ENCODE peak calls at places on chromosomes 7 and 10, in four cellular contexts. D is mesendoderm, V is IMR-90, W is H1. N is an unnamed sample.

GRCh38 chr10:74011762-74012161 is 13.8 kb downstream of the VCL start:
- DNase-seq in D (no peak), V (peak; percentile 89), W (no peak), N (no peak)

GRCh38 chr7:39299695-39300094 is 266.5 kb upstream of the YAE1 start:
- DNase-seq in D (peak; percentile 49), V (no peak), W (no peak), N (no peak)

GRCh38 chr10:60573342-60573741 is 183.7 kb upstream of the ANK3 start:
- DNase-seq in D (peak; percentile 8), V (no peak), W (no peak), N (no peak)

GRCh38 chr10:80407836-80408197 is 534 bp upstream of the PRXL2A start:
- DNase-seq in D (peak; percentile 47), V (no peak), W (no peak), N (peak; percentile 57)

GRCh38 chr7:8418627-8419245 is 14.7 kb upstream of the NXPH1 start:
- DNase-seq in D (peak; percentile 63), V (peak; percentile 40), W (no peak), N (peak; percentile 36)

GRCh38 chr10:30433286-30433778 is 652 bp upstream of the MAP3K8 start:
- DNase-seq in D (peak; percentile 91), V (peak; percentile 67), W (no peak), N (peak; percentile 74)

GRCh38 chr7:134941185-134941900 is 45.0 kb upstream of the AGBL3 start:
- DNase-seq in D (peak; percentile 96), V (peak; percentile 92), W (no peak), N (no peak)

GRCh38 chr10:6101181-6101580 is 12.3 kb downstream of the RBM17 start:
- DNase-seq in D (no peak), V (no peak), W (no peak), N (no peak)

GRCh38 chr10:8035641-8036520 is 18.6 kb upstream of the GATA3 start:
- DNase-seq in D (peak; percentile 40), V (no peak), W (no peak), N (no peak)

GRCh38 chr7:108270385-108270784 is 140.2 kb upstream of the LAMB4 start:
- DNase-seq in D (no peak), V (no peak), W (no peak), N (no peak)

GRCh38 chr7:155169498-155170065 is 99.5 kb downstream of the HTR5A start:
- DNase-seq in D (no peak), V (no peak), W (no peak), N (no peak)

GRCh38 chr7:65438593-65438992 is 64.9 kb downstream of the ZNF92 start:
- DNase-seq in D (no peak), V (peak; percentile 88), W (no peak), N (no peak)

GRCh38 chr10:11684717-11685645 is 57.2 kb upstream of the ECHDC3 start:
- DNase-seq in D (peak; percentile 82), V (peak; percentile 86), W (peak; percentile 5), N (peak; percentile 51)

GRCh38 chr7:1601956-1602355 is 32.1 kb upstream of the PSMG3 start:
- DNase-seq in D (no peak), V (no peak), W (no peak), N (no peak)

GRCh38 chr10:94219829-94220228 is 142.9 kb downstream of the NOC3L start:
- DNase-seq in D (no peak), V (peak; percentile 69), W (no peak), N (no peak)

GRCh38 chr10:129949411-129950335 is 14.4 kb downstream of the EBF3 start:
- DNase-seq in D (peak; percentile 70), V (peak; percentile 26), W (no peak), N (peak; percentile 75)

GRCh38 chr10:58578366-58578765 is 65.7 kb downstream of the BICC1 start:
- DNase-seq in D (no peak), V (no peak), W (no peak), N (no peak)

GRCh38 chr10:6313107-6313895 is 110.6 kb downstream of the PFKFB3 start:
- DNase-seq in D (no peak), V (peak; percentile 20), W (no peak), N (no peak)

GRCh38 chr10:99394761-99395386 is 35.5 kb downstream of the GOT1 start:
- DNase-seq in D (peak; percentile 25), V (no peak), W (no peak), N (no peak)
- H3K27ac ChIP-seq in D (peak overlapping the region; percentile 73), V (no peak overlapping the region), W (no peak overlapping the region), N (no peak overlapping the region)

GRCh38 chr7:29255199-29255838 is 60.7 kb downstream of the CHN2 start:
- DNase-seq in D (no peak), V (no peak), W (no peak), N (no peak)

GRCh38 chr7:29253225-29253624 is 58.6 kb downstream of the CHN2 start:
- DNase-seq in D (no peak), V (no peak), W (no peak), N (no peak)

GRCh38 chr7:29258951-29259350 is 64.4 kb downstream of the CHN2 start:
- DNase-seq in D (no peak), V (no peak), W (no peak), N (no peak)

GRCh38 chr7:29255839-29256782 is 61.5 kb downstream of the CHN2 start:
- DNase-seq in D (no peak), V (no peak), W (no peak), N (no peak)

DNA sequence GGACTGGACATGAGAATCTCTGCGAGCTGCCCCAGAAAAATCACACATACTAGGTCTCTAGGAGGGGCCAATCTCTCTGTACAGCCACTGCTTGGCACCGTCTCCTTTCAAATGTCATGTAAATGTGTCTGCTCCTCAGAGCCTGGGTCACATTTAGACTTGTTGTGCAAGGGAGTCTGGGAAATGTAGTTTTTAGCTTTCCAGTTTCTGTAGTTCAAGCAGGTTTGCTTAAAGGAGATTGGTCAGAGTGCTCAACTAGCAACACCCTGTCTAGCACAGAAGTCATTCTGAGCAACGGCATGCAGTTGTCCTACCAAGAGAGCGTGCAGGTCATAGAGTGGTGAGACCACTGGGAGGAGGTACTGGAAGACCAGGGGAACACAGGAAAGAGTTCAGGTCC is 60.1 kb downstream of the CHN2 start:
- DNase-seq in D (peak; percentile 68), V (no peak), W (no peak), N (no peak)
- H4K5ac ChIP-seq in D (no peak overlapping the region), V (no peak overlapping the region), W (no peak overlapping the region), N (no peak overlapping the region)

GRCh38 chr7:156969972-156970420 is 20.5 kb downstream of the NOM1 start:
- DNase-seq in D (no peak), V (peak; percentile 9), W (no peak), N (no peak)
- H3K27ac ChIP-seq in D (no peak overlapping the region), V (no peak overlapping the region), W (no peak overlapping the region), N (no peak overlapping the region)

GRCh38 chr7:16960566-16960965 is 78.8 kb upstream of the AGR3 start:
- DNase-seq in D (no peak), V (no peak), W (no peak), N (no peak)
- H4K5ac ChIP-seq in D (no peak overlapping the region), V (no peak overlapping the region), W (no peak overlapping the region), N (no peak overlapping the region)